ENCODE peak calls at places on chromosomes 4 and X, in six cellular contexts. One of them, this sample, is unnamed.

GRCh38 chrX:150507251-150507856 is 61.1 kb upstream of the MTM1 start:
- DNase-seq in stomach: no peak
- DNase-seq in transverse colon: peak; percentile 32
- DNase-seq in upper lobe of left lung: peak; percentile 34
- DNase-seq in suprapubic skin: no peak
- DNase-seq in sigmoid colon: no peak
- DNase-seq in this sample: no peak

GRCh38 chr4:112031712-112032328 is 113.4 kb upstream of the FAM241A start:
- DNase-seq in stomach: no peak
- DNase-seq in transverse colon: peak; percentile 16
- DNase-seq in upper lobe of left lung: no peak
- DNase-seq in suprapubic skin: no peak
- DNase-seq in sigmoid colon: no peak
- DNase-seq in this sample: no peak

GRCh38 chr4:12949719-12950118 is 534.4 kb downstream of the RAB28 start:
- DNase-seq in stomach: no peak
- DNase-seq in transverse colon: no peak
- DNase-seq in upper lobe of left lung: no peak
- DNase-seq in suprapubic skin: no peak
- DNase-seq in sigmoid colon: no peak
- DNase-seq in this sample: no peak

GRCh38 chrX:79325263-79325958 is 41.7 kb downstream of the ITM2A start:
- DNase-seq in stomach: no peak
- DNase-seq in transverse colon: no peak
- DNase-seq in upper lobe of left lung: no peak
- DNase-seq in suprapubic skin: no peak
- DNase-seq in sigmoid colon: no peak
- DNase-seq in this sample: no peak

GRCh38 chr4:187128971-187129370 is 405.3 kb upstream of the FAT1 start:
- DNase-seq in stomach: no peak
- DNase-seq in transverse colon: no peak
- DNase-seq in upper lobe of left lung: no peak
- DNase-seq in suprapubic skin: no peak
- DNase-seq in sigmoid colon: no peak
- DNase-seq in this sample: no peak

GRCh38 chr4:120395746-120396145 is 329.1 kb upstream of the MAD2L1 start:
- DNase-seq in stomach: no peak
- DNase-seq in transverse colon: no peak
- DNase-seq in upper lobe of left lung: no peak
- DNase-seq in suprapubic skin: no peak
- DNase-seq in sigmoid colon: no peak
- DNase-seq in this sample: no peak

GRCh38 chrX:27987862-27988646 is 6.8 kb upstream of the DCAF8L1 start:
- DNase-seq in stomach: no peak
- DNase-seq in transverse colon: peak; percentile 77
- DNase-seq in upper lobe of left lung: no peak
- DNase-seq in suprapubic skin: no peak
- DNase-seq in sigmoid colon: no peak
- DNase-seq in this sample: no peak

GRCh38 chrX:155188786-155189185 is 27.5 kb upstream of the VBP1 start:
- DNase-seq in stomach: no peak
- DNase-seq in transverse colon: no peak
- DNase-seq in upper lobe of left lung: no peak
- DNase-seq in suprapubic skin: no peak
- DNase-seq in sigmoid colon: no peak
- DNase-seq in this sample: no peak

GRCh38 chr4:142940614-142941013 is 94.5 kb upstream of the INPP4B start:
- DNase-seq in stomach: peak; percentile 68
- DNase-seq in transverse colon: no peak
- DNase-seq in upper lobe of left lung: no peak
- DNase-seq in suprapubic skin: no peak
- DNase-seq in sigmoid colon: no peak
- DNase-seq in this sample: no peak

GRCh38 chr4:155530857-155531256 is 135.8 kb upstream of the GUCY1A1 start:
- DNase-seq in stomach: no peak
- DNase-seq in transverse colon: no peak
- DNase-seq in upper lobe of left lung: no peak
- DNase-seq in suprapubic skin: no peak
- DNase-seq in sigmoid colon: no peak
- DNase-seq in this sample: no peak

GRCh38 chr4:30256105-30256828 is 463.9 kb upstream of the PCDH7 start:
- DNase-seq in stomach: no peak
- DNase-seq in transverse colon: no peak
- DNase-seq in upper lobe of left lung: no peak
- DNase-seq in suprapubic skin: no peak
- DNase-seq in sigmoid colon: no peak
- DNase-seq in this sample: no peak

GRCh38 chr4:55475394-55476243 is 71.1 kb downstream of the CLOCK start:
- DNase-seq in stomach: no peak
- DNase-seq in transverse colon: no peak
- DNase-seq in upper lobe of left lung: no peak
- DNase-seq in suprapubic skin: no peak
- DNase-seq in sigmoid colon: no peak
- DNase-seq in this sample: no peak

GRCh38 chr4:26746742-26747351 is 113.8 kb upstream of the STIM2 start:
- DNase-seq in stomach: no peak
- DNase-seq in transverse colon: no peak
- DNase-seq in upper lobe of left lung: no peak
- DNase-seq in suprapubic skin: no peak
- DNase-seq in sigmoid colon: no peak
- DNase-seq in this sample: no peak

GRCh38 chr4:91028223-91028622 is 901.0 kb downstream of the CCSER1 start:
- DNase-seq in stomach: no peak
- DNase-seq in transverse colon: no peak
- DNase-seq in upper lobe of left lung: no peak
- DNase-seq in suprapubic skin: no peak
- DNase-seq in sigmoid colon: no peak
- DNase-seq in this sample: no peak

GRCh38 chr4:78331965-78332364 is 219.6 kb upstream of the ANXA3 start:
- DNase-seq in stomach: no peak
- DNase-seq in transverse colon: no peak
- DNase-seq in upper lobe of left lung: no peak
- DNase-seq in suprapubic skin: no peak
- DNase-seq in sigmoid colon: no peak
- DNase-seq in this sample: no peak

GRCh38 chr4:53702334-53703266 is 111.3 kb upstream of the LNX1 start:
- DNase-seq in stomach: peak; percentile 70
- DNase-seq in transverse colon: peak; percentile 82
- DNase-seq in upper lobe of left lung: peak; percentile 88
- DNase-seq in suprapubic skin: peak; percentile 86
- DNase-seq in sigmoid colon: peak; percentile 89
- DNase-seq in this sample: peak; percentile 23

GRCh38 chr4:146520894-146521542 is 722 bp downstream of the SLC10A7 start:
- DNase-seq in stomach: peak; percentile 46
- DNase-seq in transverse colon: peak; percentile 57
- DNase-seq in upper lobe of left lung: no peak
- DNase-seq in suprapubic skin: no peak
- DNase-seq in sigmoid colon: no peak
- DNase-seq in this sample: peak; percentile 8

GRCh38 chr4:97279410-97279809 is 863.9 kb downstream of the STPG2 start:
- DNase-seq in stomach: no peak
- DNase-seq in transverse colon: no peak
- DNase-seq in upper lobe of left lung: no peak
- DNase-seq in suprapubic skin: no peak
- DNase-seq in sigmoid colon: no peak
- DNase-seq in this sample: no peak

GRCh38 chrX:31487946-31488345 is 416.1 kb upstream of the FTHL17 start:
- DNase-seq in stomach: no peak
- DNase-seq in transverse colon: no peak
- DNase-seq in upper lobe of left lung: no peak
- DNase-seq in suprapubic skin: no peak
- DNase-seq in sigmoid colon: no peak
- DNase-seq in this sample: no peak

GRCh38 chr4:164441131-164441530 is 312.8 kb upstream of the SMIM31 start:
- DNase-seq in stomach: no peak
- DNase-seq in transverse colon: no peak
- DNase-seq in upper lobe of left lung: no peak
- DNase-seq in suprapubic skin: no peak
- DNase-seq in sigmoid colon: no peak
- DNase-seq in this sample: no peak

GRCh38 chr4:38313175-38313574 is 350.8 kb upstream of the KLF3 start:
- DNase-seq in stomach: peak; percentile 81
- DNase-seq in transverse colon: peak; percentile 83
- DNase-seq in upper lobe of left lung: no peak
- DNase-seq in suprapubic skin: no peak
- DNase-seq in sigmoid colon: no peak
- DNase-seq in this sample: no peak

GRCh38 chr4:105551968-105552746 is at the start of gene ARHGEF38:
- DNase-seq in stomach: peak; percentile 72
- DNase-seq in transverse colon: peak; percentile 77
- DNase-seq in upper lobe of left lung: no peak
- DNase-seq in suprapubic skin: no peak
- DNase-seq in sigmoid colon: no peak
- DNase-seq in this sample: no peak

GRCh38 chr4:26020896-26021295 is 106.9 kb downstream of the SMIM20 start:
- DNase-seq in stomach: no peak
- DNase-seq in transverse colon: no peak
- DNase-seq in upper lobe of left lung: no peak
- DNase-seq in suprapubic skin: no peak
- DNase-seq in sigmoid colon: no peak
- DNase-seq in this sample: no peak

GRCh38 chr4:81635747-81636146 is 164.0 kb upstream of the RASGEF1B start:
- DNase-seq in stomach: peak; percentile 45
- DNase-seq in transverse colon: peak; percentile 80
- DNase-seq in upper lobe of left lung: no peak
- DNase-seq in suprapubic skin: no peak
- DNase-seq in sigmoid colon: peak; percentile 69
- DNase-seq in this sample: no peak

GRCh38 chrX:112043997-112044396 is 38.6 kb downstream of the TRPC5 start:
- DNase-seq in stomach: no peak
- DNase-seq in transverse colon: no peak
- DNase-seq in upper lobe of left lung: no peak
- DNase-seq in suprapubic skin: no peak
- DNase-seq in sigmoid colon: no peak
- DNase-seq in this sample: no peak

GRCh38 chr4:76430519-76431388 is 4.3 kb upstream of the SHROOM3 start:
- DNase-seq in stomach: no peak
- DNase-seq in transverse colon: no peak
- DNase-seq in upper lobe of left lung: no peak
- DNase-seq in suprapubic skin: no peak
- DNase-seq in sigmoid colon: no peak
- DNase-seq in this sample: no peak

GRCh38 chrX:134971926-134972325 is 18.9 kb upstream of the SMIM10 start:
- DNase-seq in stomach: no peak
- DNase-seq in transverse colon: no peak
- DNase-seq in upper lobe of left lung: no peak
- DNase-seq in suprapubic skin: no peak
- DNase-seq in sigmoid colon: no peak
- DNase-seq in this sample: no peak

GRCh38 chr4:47483722-47484121 is 1.4 kb upstream of the ATP10D start:
- DNase-seq in stomach: no peak
- DNase-seq in transverse colon: no peak
- DNase-seq in upper lobe of left lung: no peak
- DNase-seq in suprapubic skin: no peak
- DNase-seq in sigmoid colon: no peak
- DNase-seq in this sample: no peak
- TF ChIP-seq POLR2A in stomach: no peak
- TF ChIP-seq POLR2A in transverse colon: no peak
- TF ChIP-seq POLR2A in upper lobe of left lung: no peak
- TF ChIP-seq POLR2A in suprapubic skin: no peak
- TF ChIP-seq POLR2A in sigmoid colon: no peak
- TF ChIP-seq POLR2A in this sample: no peak

GRCh38 chr4:56999751-57000150 is 21.1 kb downstream of the POLR2B start:
- DNase-seq in stomach: no peak
- DNase-seq in transverse colon: no peak
- DNase-seq in upper lobe of left lung: no peak
- DNase-seq in suprapubic skin: no peak
- DNase-seq in sigmoid colon: no peak
- DNase-seq in this sample: no peak
- TF ChIP-seq POLR2AphosphoS5 in stomach: no peak
- TF ChIP-seq POLR2AphosphoS5 in transverse colon: no peak
- TF ChIP-seq POLR2AphosphoS5 in upper lobe of left lung: no peak
- TF ChIP-seq POLR2AphosphoS5 in suprapubic skin: no peak
- TF ChIP-seq POLR2AphosphoS5 in sigmoid colon: no peak
- TF ChIP-seq POLR2AphosphoS5 in this sample: no peak

GRCh38 chr4:1601852-1602525 is 82.1 kb downstream of the FAM53A start:
- DNase-seq in stomach: no peak
- DNase-seq in transverse colon: no peak
- DNase-seq in upper lobe of left lung: peak; percentile 38
- DNase-seq in suprapubic skin: peak; percentile 42
- DNase-seq in sigmoid colon: peak; percentile 33
- DNase-seq in this sample: no peak

GRCh38 chr4:1603413-1604135 is 80.5 kb downstream of the FAM53A start:
- DNase-seq in stomach: no peak
- DNase-seq in transverse colon: no peak
- DNase-seq in upper lobe of left lung: peak; percentile 72
- DNase-seq in suprapubic skin: peak; percentile 48
- DNase-seq in sigmoid colon: peak; percentile 48
- DNase-seq in this sample: no peak

GRCh38 chr4:1602621-1603412 is 81.3 kb downstream of the FAM53A start:
- DNase-seq in stomach: no peak
- DNase-seq in transverse colon: no peak
- DNase-seq in upper lobe of left lung: peak; percentile 81
- DNase-seq in suprapubic skin: peak; percentile 55
- DNase-seq in sigmoid colon: peak; percentile 56
- DNase-seq in this sample: no peak

GRCh38 chr4:1604706-1605205 is 79.4 kb downstream of the FAM53A start:
- DNase-seq in stomach: peak; percentile 58
- DNase-seq in transverse colon: peak; percentile 22
- DNase-seq in upper lobe of left lung: no peak
- DNase-seq in suprapubic skin: peak; percentile 54
- DNase-seq in sigmoid colon: peak; percentile 52
- DNase-seq in this sample: no peak

GRCh38 chr4:1604181-1604705 is 79.9 kb downstream of the FAM53A start:
- DNase-seq in stomach: no peak
- DNase-seq in transverse colon: no peak
- DNase-seq in upper lobe of left lung: peak; percentile 65
- DNase-seq in suprapubic skin: peak; percentile 62
- DNase-seq in sigmoid colon: peak; percentile 46
- DNase-seq in this sample: no peak
- TF ChIP-seq POLR2A in stomach: no peak
- TF ChIP-seq POLR2A in transverse colon: no peak
- TF ChIP-seq POLR2A in upper lobe of left lung: no peak
- TF ChIP-seq POLR2A in suprapubic skin: no peak
- TF ChIP-seq POLR2A in sigmoid colon: no peak
- TF ChIP-seq POLR2A in this sample: no peak

GRCh38 chrX:288561-288991 is 7.4 kb downstream of the PLCXD1 start:
- DNase-seq in stomach: no peak
- DNase-seq in transverse colon: no peak
- DNase-seq in upper lobe of left lung: no peak
- DNase-seq in suprapubic skin: peak; percentile 49
- DNase-seq in sigmoid colon: peak; percentile 43
- DNase-seq in this sample: no peak

GRCh38 chrX:281166-281999 is at the start of gene PLCXD1:
- DNase-seq in stomach: peak; percentile 32
- DNase-seq in transverse colon: no peak
- DNase-seq in upper lobe of left lung: no peak
- DNase-seq in suprapubic skin: peak; percentile 36
- DNase-seq in sigmoid colon: peak; percentile 52
- DNase-seq in this sample: peak; percentile 44

GRCh38 chrX:285076-285677 is 4.0 kb downstream of the PLCXD1 start:
- DNase-seq in stomach: no peak
- DNase-seq in transverse colon: no peak
- DNase-seq in upper lobe of left lung: no peak
- DNase-seq in suprapubic skin: no peak
- DNase-seq in sigmoid colon: no peak
- DNase-seq in this sample: no peak

GRCh38 chrX:287670-288069 is 6.5 kb downstream of the PLCXD1 start:
- DNase-seq in stomach: no peak
- DNase-seq in transverse colon: no peak
- DNase-seq in upper lobe of left lung: no peak
- DNase-seq in suprapubic skin: no peak
- DNase-seq in sigmoid colon: no peak
- DNase-seq in this sample: no peak

GRCh38 chrX:283115-283845 is 2.1 kb downstream of the PLCXD1 start:
- DNase-seq in stomach: peak; percentile 90
- DNase-seq in transverse colon: peak; percentile 92
- DNase-seq in upper lobe of left lung: peak; percentile 87
- DNase-seq in suprapubic skin: peak; percentile 96
- DNase-seq in sigmoid colon: peak; percentile 96
- DNase-seq in this sample: peak; percentile 89
- TF ChIP-seq POLR2AphosphoS5 in stomach: no peak
- TF ChIP-seq POLR2AphosphoS5 in transverse colon: no peak
- TF ChIP-seq POLR2AphosphoS5 in upper lobe of left lung: no peak
- TF ChIP-seq POLR2AphosphoS5 in suprapubic skin: no peak
- TF ChIP-seq POLR2AphosphoS5 in sigmoid colon: no peak
- TF ChIP-seq POLR2AphosphoS5 in this sample: peak; percentile 59